ENCODE peak calls at places on chromosomes 3 and 15, in four cellular contexts. R is suprapubic skin, O is neural progenitor cell, B is OCI-LY7. I is an unnamed sample.

GRCh38 chr3:138842483-138843188 is 7.9 kb upstream of the PIK3CB start:
- DNase-seq in R (no peak), O (no peak), B (peak; percentile 11), I (no peak)

GRCh38 chr15:68559342-68560310 is 19.2 kb upstream of the CORO2B start:
- DNase-seq in R (peak; percentile 89), O (peak; percentile 94), B (peak; percentile 88), I (peak; percentile 90)

GRCh38 chr3:124611520-124611919 is 118.7 kb upstream of the UMPS start:
- DNase-seq in R (no peak), O (no peak), B (no peak), I (no peak)

GRCh38 chr15:72197460-72198409 is at the start of gene GRAMD2A:
- DNase-seq in R (no peak), O (peak; percentile 65), B (no peak), I (peak; percentile 57)

GRCh38 chr15:77410701-77411613 is 8.9 kb downstream of the PEAK1 start:
- DNase-seq in R (no peak), O (no peak), B (no peak), I (no peak)

GRCh38 chr15:90451215-90451850 is 63.3 kb downstream of the IQGAP1 start:
- DNase-seq in R (no peak), O (no peak), B (no peak), I (no peak)

GRCh38 chr15:50764331-50765201 is 940 bp downstream of the SPPL2A start:
- DNase-seq in R (no peak), O (peak; percentile 5), B (peak; percentile 41), I (no peak)

GRCh38 chr3:172836390-172836997 is 86.0 kb downstream of the ECT2 start:
- DNase-seq in R (no peak), O (peak; percentile 70), B (peak; percentile 50), I (peak; percentile 57)

GRCh38 chr15:69798481-69799315 is 299.0 kb downstream of the TLE3 start:
- DNase-seq in R (no peak), O (no peak), B (no peak), I (peak; percentile 24)

GRCh38 chr15:63402498-63403253 is 21.0 kb upstream of the CA12 start:
- DNase-seq in R (no peak), O (peak; percentile 32), B (peak; percentile 50), I (peak; percentile 63)

GRCh38 chr3:181839915-181840295 is 128.2 kb downstream of the SOX2 start:
- DNase-seq in R (no peak), O (no peak), B (no peak), I (no peak)

GRCh38 chr3:148002705-148003205 is 593.6 kb downstream of the ZIC1 start:
- DNase-seq in R (no peak), O (no peak), B (no peak), I (no peak)

GRCh38 chr3:45188714-45189659 is 37.1 kb downstream of the TMEM158 start:
- DNase-seq in R (no peak), O (no peak), B (no peak), I (no peak)

GRCh38 chr3:149371001-149371722 is 6.3 kb downstream of the TM4SF1 start:
- DNase-seq in R (no peak), O (peak; percentile 15), B (no peak), I (peak; percentile 58)

GRCh38 chr3:61331937-61332590 is 80.8 kb upstream of the FHIT start:
- DNase-seq in R (no peak), O (peak; percentile 50), B (no peak), I (no peak)

GRCh38 chr15:31228980-31229826 is 97.4 kb upstream of the KLF13 start:
- DNase-seq in R (no peak), O (peak; percentile 42), B (peak; percentile 91), I (peak; percentile 48)

GRCh38 chr15:26767169-26767670 is 5.6 kb downstream of the GABRB3 start:
- DNase-seq in R (no peak), O (peak; percentile 84), B (no peak), I (no peak)

GRCh38 chr15:81336568-81336967 is 12.6 kb upstream of the STARD5 start:
- DNase-seq in R (no peak), O (no peak), B (peak; percentile 69), I (no peak)
- TF ChIP-seq CTCF in R (no peak), O (peak; percentile 37), B (peak; percentile 87), I (peak; percentile 56)

DNA sequence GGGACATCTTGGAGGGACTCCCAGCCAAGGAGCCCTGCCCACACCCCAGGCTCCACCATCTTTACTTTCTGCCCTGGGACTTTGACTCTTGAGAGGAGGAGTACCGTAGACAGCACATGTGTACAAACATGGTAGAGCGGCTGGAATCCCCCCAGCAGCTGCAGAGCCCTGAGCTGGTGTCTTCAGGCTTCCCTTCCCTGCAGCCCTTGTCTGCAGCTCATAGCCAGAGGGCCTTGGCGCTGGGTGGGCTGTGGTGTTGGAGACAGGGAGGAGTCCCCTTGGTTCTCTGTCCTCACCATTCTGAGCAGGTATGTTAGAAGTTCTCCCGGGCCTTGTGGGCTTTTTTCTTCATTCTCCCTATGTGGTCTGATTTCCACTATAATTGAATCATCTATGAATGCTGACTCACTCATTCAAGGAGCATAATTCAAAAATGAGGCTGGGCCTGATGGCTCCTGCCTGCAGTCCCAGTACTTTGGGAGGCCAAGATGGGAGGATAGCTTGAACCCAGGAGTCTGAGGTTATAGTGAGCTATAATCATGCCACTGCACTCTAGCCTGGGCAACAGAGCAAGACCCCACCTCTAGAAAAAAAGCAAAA is 97.8 kb upstream of the MEF2A start:
- DNase-seq in R (no peak), O (no peak), B (no peak), I (no peak)
- H3K27ac ChIP-seq in R (no peak overlapping the region), O (no peak overlapping the region), B (no peak overlapping the region), I (no peak overlapping the region)

DNA sequence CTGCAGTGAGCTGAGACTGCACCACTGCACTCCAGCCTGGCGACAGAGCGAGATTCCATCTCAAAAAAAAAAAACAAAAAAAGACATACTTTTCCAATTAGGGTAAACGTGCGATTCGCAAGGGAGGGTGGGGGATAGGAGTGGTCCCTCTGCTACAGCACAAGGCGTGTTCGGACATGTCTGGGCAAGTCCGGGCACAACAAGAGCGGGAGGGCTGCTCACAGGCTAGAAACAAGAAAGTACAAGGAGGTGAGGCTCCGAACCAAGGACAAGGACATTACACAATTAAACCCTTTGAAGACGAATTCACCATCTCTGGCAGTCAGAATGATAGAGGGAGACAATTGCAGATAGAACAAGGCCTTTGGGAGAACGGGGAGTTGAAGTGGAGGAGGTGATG is 32.2 kb upstream of the BCL2A1 start:
- DNase-seq in R (no peak), O (no peak), B (no peak), I (no peak)
- H3K9me3 ChIP-seq in R (no peaks in the 10 kb centered on the region), O (no peaks in the 10 kb centered on the region), B (no peaks in the 10 kb centered on the region), I (no peaks in the 10 kb centered on the region)

GRCh38 chr15:33309602-33310276 is 1.0 kb upstream of the RYR3 start:
- DNase-seq in R (no peak), O (peak; percentile 64), B (peak; percentile 27), I (peak; percentile 63)
- TF ChIP-seq CTCF in R (peak; percentile 6), O (peak; percentile 57), B (peak; percentile 69), I (peak; percentile 21)

DNA sequence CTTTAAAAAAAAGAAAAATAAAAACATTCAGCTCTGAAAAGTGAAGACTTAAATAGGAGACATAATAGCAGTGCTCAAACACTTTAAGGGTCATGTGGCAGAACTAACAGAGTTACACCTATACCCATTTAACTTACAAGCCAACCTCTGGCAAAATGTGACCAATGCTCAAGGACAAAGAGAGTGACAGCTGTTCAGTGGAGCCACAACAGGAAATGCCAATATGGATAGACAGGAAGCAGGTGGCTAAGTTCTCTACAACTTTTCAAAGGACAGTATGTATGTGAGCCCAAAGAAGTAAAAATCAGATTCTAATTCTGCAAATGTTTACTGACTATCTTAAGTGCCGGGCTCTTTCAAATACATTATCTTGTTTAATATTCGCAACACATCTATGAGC is 3.4 kb downstream of the TMCC1 start:
- DNase-seq in R (no peak), O (no peak), B (peak; percentile 83), I (no peak)
- H3K27ac ChIP-seq in R (no peak overlapping the region), O (no peak overlapping the region), B (peak overlapping the region; percentile 86), I (peak overlapping the region; percentile 6)

GRCh38 chr3:119428538-119428937 is 34.9 kb downstream of the TMEM39A start:
- DNase-seq in R (no peak), O (no peak), B (peak; percentile 26), I (no peak)

DNA sequence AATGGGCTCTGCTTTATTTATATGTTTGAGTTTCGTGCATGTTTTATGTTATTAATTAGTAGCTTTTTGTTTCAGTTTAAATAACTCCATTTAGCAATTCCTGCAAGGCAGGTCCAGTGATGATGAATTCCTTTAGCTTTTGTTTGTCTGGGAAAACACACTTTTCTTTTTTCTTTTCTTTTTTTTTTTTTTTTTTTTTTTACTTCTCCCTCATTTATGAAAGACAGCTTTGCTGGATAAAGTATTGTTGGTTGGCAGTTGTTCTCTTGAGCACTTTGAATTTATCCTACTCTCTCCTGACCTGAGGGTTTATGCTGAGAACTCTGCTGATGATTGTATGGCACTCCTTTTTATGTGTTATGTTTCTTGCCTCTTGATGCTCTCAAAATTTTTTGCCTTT is 35.7 kb downstream of the TMEM39A start:
- DNase-seq in R (no peak), O (peak; percentile 11), B (no peak), I (no peak)
- H3K9me3 ChIP-seq in R (peaks cover 40% of the 10 kb centered on the region), O (peaks cover 38% of the 10 kb centered on the region), B (peaks cover 25% of the 10 kb centered on the region), I (no peaks in the 10 kb centered on the region)

I was measured in cardiac muscle cell.